ENCODE peak calls at places on chromosomes 16 and 17, in six cellular contexts. J, H, N, D, P and L are unnamed samples.

GRCh38 chr17:41058741-41059140 is 1.2 kb downstream of the KRTAP2-3 start:
- DNase-seq in H (no peak), J (no peak), D (no peak), P (no peak), N (no peak), L (no peak)

GRCh38 chr16:85912271-85912974 is 13.5 kb downstream of the IRF8 start:
- DNase-seq in J (no peak), P (no peak), D (no peak), N (no peak), H (peak; percentile 67), L (no peak)

GRCh38 chr17:28575126-28575795 is 1.4 kb downstream of the ALDOC start:
- DNase-seq in J (no peak), N (no peak), H (no peak), P (no peak), D (no peak), L (peak; percentile 17)

GRCh38 chr17:58969156-58969555 is 137.5 kb downstream of the TRIM37 start:
- DNase-seq in N (no peak), P (peak; percentile 95), D (no peak), J (no peak), H (no peak), L (no peak)

GRCh38 chr16:13120557-13120956 is 219.2 kb downstream of the SHISA9 start:
- DNase-seq in N (no peak), J (no peak), H (no peak), P (no peak), D (no peak), L (no peak)

GRCh38 chr17:34979650-34980352 is 511 bp upstream of the LIG3 start:
- DNase-seq in D (no peak), P (no peak), N (no peak), J (no peak), H (no peak), L (no peak)

GRCh38 chr17:3964203-3965122 is at the start of gene ATP2A3:
- DNase-seq in N (peak; percentile 72), J (peak; percentile 60), P (peak; percentile 47), D (peak; percentile 50), H (no peak), L (no peak)

GRCh38 chr16:89538286-89538685 is 22.2 kb upstream of the RPL13 start:
- DNase-seq in H (no peak), J (no peak), P (no peak), N (no peak), D (no peak), L (no peak)

GRCh38 chr16:48318630-48319029 is 66.6 kb downstream of the SIAH1 start:
- DNase-seq in D (no peak), N (no peak), J (no peak), H (no peak), P (no peak), L (no peak)

GRCh38 chr16:50167603-50168002 is 14.5 kb downstream of the TENT4B start:
- DNase-seq in D (no peak), P (no peak), N (no peak), H (no peak), J (no peak), L (no peak)

GRCh38 chr17:16988749-16989229 is 16.9 kb upstream of the TNFRSF13B start:
- DNase-seq in H (no peak), P (no peak), J (no peak), D (no peak), N (no peak), L (peak; percentile 8)